ENCODE peak calls at places on chromosomes 13 and 19, in ten cellular contexts. One of them, this sample, is unnamed.
A peak's percentile ranks its signal among the peaks of the same experiment; 100 is the strongest.

GRCh38 chr13:77359171-77359570 is 32.3 kb upstream of the MYCBP2 start:
- DNase-seq in breast epithelium: no peak
- DNase-seq in IMR-90: peak; percentile 1
- DNase-seq in esophagus squamous epithelium: no peak
- DNase-seq in neural progenitor cell: no peak
- DNase-seq in ascending aorta: no peak
- DNase-seq in heart left ventricle: no peak
- DNase-seq in tibial artery: no peak
- DNase-seq in PC-3: peak; percentile 14
- DNase-seq in fibroblast of mammary gland: no peak
- DNase-seq in this sample: no peak

GRCh38 chr19:32357720-32358119 is 12.3 kb downstream of the ZNF507 start:
- DNase-seq in breast epithelium: no peak
- DNase-seq in heart left ventricle: no peak
- DNase-seq in tibial artery: no peak
- DNase-seq in neural progenitor cell: no peak
- DNase-seq in fibroblast of mammary gland: peak; percentile 23
- DNase-seq in esophagus squamous epithelium: no peak
- DNase-seq in IMR-90: no peak
- DNase-seq in ascending aorta: no peak
- DNase-seq in PC-3: peak; percentile 36
- DNase-seq in this sample: no peak

GRCh38 chr13:94988654-94989053 is 276.3 kb upstream of the SOX21 start:
- DNase-seq in tibial artery: no peak
- DNase-seq in neural progenitor cell: peak; percentile 40
- DNase-seq in ascending aorta: no peak
- DNase-seq in IMR-90: no peak
- DNase-seq in breast epithelium: no peak
- DNase-seq in heart left ventricle: no peak
- DNase-seq in fibroblast of mammary gland: no peak
- DNase-seq in esophagus squamous epithelium: no peak
- DNase-seq in PC-3: no peak
- DNase-seq in this sample: no peak

GRCh38 chr19:14544977-14545715 is 15.8 kb downstream of the TECR start:
- DNase-seq in esophagus squamous epithelium: no peak
- DNase-seq in ascending aorta: no peak
- DNase-seq in breast epithelium: no peak
- DNase-seq in heart left ventricle: peak; percentile 65
- DNase-seq in PC-3: no peak
- DNase-seq in tibial artery: no peak
- DNase-seq in IMR-90: no peak
- DNase-seq in neural progenitor cell: no peak
- DNase-seq in fibroblast of mammary gland: no peak
- DNase-seq in this sample: no peak

GRCh38 chr13:39892731-39893293 is 237.3 kb downstream of the COG6 start:
- DNase-seq in heart left ventricle: peak; percentile 58
- DNase-seq in IMR-90: no peak
- DNase-seq in breast epithelium: no peak
- DNase-seq in tibial artery: no peak
- DNase-seq in fibroblast of mammary gland: peak; percentile 65
- DNase-seq in ascending aorta: no peak
- DNase-seq in PC-3: no peak
- DNase-seq in esophagus squamous epithelium: no peak
- DNase-seq in neural progenitor cell: no peak
- DNase-seq in this sample: no peak

GRCh38 chr19:17739121-17739875 is 12.0 kb upstream of the FCHO1 start:
- DNase-seq in esophagus squamous epithelium: no peak
- DNase-seq in ascending aorta: no peak
- DNase-seq in fibroblast of mammary gland: no peak
- DNase-seq in breast epithelium: no peak
- DNase-seq in neural progenitor cell: no peak
- DNase-seq in IMR-90: no peak
- DNase-seq in heart left ventricle: no peak
- DNase-seq in PC-3: no peak
- DNase-seq in tibial artery: no peak
- DNase-seq in this sample: no peak

GRCh38 chr19:7973883-7974282 is 30.4 kb upstream of the TIMM44 start:
- DNase-seq in fibroblast of mammary gland: no peak
- DNase-seq in neural progenitor cell: no peak
- DNase-seq in ascending aorta: no peak
- DNase-seq in tibial artery: no peak
- DNase-seq in breast epithelium: no peak
- DNase-seq in esophagus squamous epithelium: no peak
- DNase-seq in PC-3: no peak
- DNase-seq in IMR-90: no peak
- DNase-seq in heart left ventricle: peak; percentile 71
- DNase-seq in this sample: no peak

GRCh38 chr19:47609885-47610545 is 1.1 kb downstream of the BICRA start:
- DNase-seq in IMR-90: peak; percentile 26
- DNase-seq in breast epithelium: peak; percentile 29
- DNase-seq in heart left ventricle: peak; percentile 46
- DNase-seq in esophagus squamous epithelium: no peak
- DNase-seq in PC-3: peak; percentile 15
- DNase-seq in fibroblast of mammary gland: peak; percentile 50
- DNase-seq in ascending aorta: peak; percentile 74
- DNase-seq in neural progenitor cell: peak; percentile 84
- DNase-seq in tibial artery: peak; percentile 71
- DNase-seq in this sample: no peak

GRCh38 chr19:53394522-53394973 is 401 bp upstream of the ZNF765 start:
- DNase-seq in ascending aorta: peak; percentile 77
- DNase-seq in tibial artery: peak; percentile 72
- DNase-seq in fibroblast of mammary gland: peak; percentile 62
- DNase-seq in IMR-90: peak; percentile 61
- DNase-seq in esophagus squamous epithelium: no peak
- DNase-seq in PC-3: peak; percentile 63
- DNase-seq in heart left ventricle: peak; percentile 66
- DNase-seq in breast epithelium: peak; percentile 40
- DNase-seq in neural progenitor cell: peak; percentile 81
- DNase-seq in this sample: peak; percentile 24

GRCh38 chr13:23960566-23961156 is 63.4 kb upstream of the C1QTNF9B start:
- DNase-seq in breast epithelium: no peak
- DNase-seq in PC-3: peak; percentile 73
- DNase-seq in esophagus squamous epithelium: no peak
- DNase-seq in heart left ventricle: no peak
- DNase-seq in fibroblast of mammary gland: peak; percentile 59
- DNase-seq in tibial artery: no peak
- DNase-seq in IMR-90: peak; percentile 60
- DNase-seq in neural progenitor cell: peak; percentile 57
- DNase-seq in ascending aorta: no peak
- DNase-seq in this sample: no peak

GRCh38 chr19:9847087-9847671 is 12.1 kb downstream of the PIN1 start:
- DNase-seq in PC-3: peak; percentile 86
- DNase-seq in tibial artery: peak; percentile 78
- DNase-seq in neural progenitor cell: peak; percentile 56
- DNase-seq in IMR-90: peak; percentile 97
- DNase-seq in ascending aorta: peak; percentile 82
- DNase-seq in breast epithelium: no peak
- DNase-seq in esophagus squamous epithelium: no peak
- DNase-seq in heart left ventricle: no peak
- DNase-seq in fibroblast of mammary gland: peak; percentile 98
- DNase-seq in this sample: peak; percentile 38

GRCh38 chr13:62747152-62747551 is 1331.5 kb upstream of the PCDH20 start:
- DNase-seq in ascending aorta: no peak
- DNase-seq in tibial artery: no peak
- DNase-seq in neural progenitor cell: no peak
- DNase-seq in breast epithelium: no peak
- DNase-seq in esophagus squamous epithelium: no peak
- DNase-seq in PC-3: no peak
- DNase-seq in IMR-90: peak; percentile 13
- DNase-seq in heart left ventricle: no peak
- DNase-seq in fibroblast of mammary gland: peak; percentile 0
- DNase-seq in this sample: no peak

GRCh38 chr13:73141292-73141771 is 82.5 kb downstream of the KLF5 start:
- DNase-seq in esophagus squamous epithelium: no peak
- DNase-seq in tibial artery: no peak
- DNase-seq in neural progenitor cell: peak; percentile 13
- DNase-seq in IMR-90: peak; percentile 15
- DNase-seq in breast epithelium: no peak
- DNase-seq in PC-3: no peak
- DNase-seq in fibroblast of mammary gland: no peak
- DNase-seq in heart left ventricle: no peak
- DNase-seq in ascending aorta: no peak
- DNase-seq in this sample: no peak

GRCh38 chr19:11203194-11204075 is 6.1 kb upstream of the KANK2 start:
- DNase-seq in fibroblast of mammary gland: peak; percentile 87
- DNase-seq in neural progenitor cell: peak; percentile 79
- DNase-seq in ascending aorta: peak; percentile 95
- DNase-seq in breast epithelium: peak; percentile 81
- DNase-seq in IMR-90: peak; percentile 71
- DNase-seq in heart left ventricle: peak; percentile 82
- DNase-seq in PC-3: peak; percentile 79
- DNase-seq in esophagus squamous epithelium: no peak
- DNase-seq in tibial artery: peak; percentile 96
- DNase-seq in this sample: peak; percentile 63

GRCh38 chr13:27334774-27335490 is 64.3 kb downstream of the RASL11A start:
- DNase-seq in esophagus squamous epithelium: no peak
- DNase-seq in neural progenitor cell: no peak
- DNase-seq in fibroblast of mammary gland: peak; percentile 79
- DNase-seq in tibial artery: no peak
- DNase-seq in breast epithelium: no peak
- DNase-seq in PC-3: no peak
- DNase-seq in ascending aorta: no peak
- DNase-seq in IMR-90: peak; percentile 90
- DNase-seq in heart left ventricle: no peak
- DNase-seq in this sample: no peak
- TF ChIP-seq CTCF in esophagus squamous epithelium: no peak
- TF ChIP-seq CTCF in neural progenitor cell: no peak
- TF ChIP-seq CTCF in fibroblast of mammary gland: no peak
- TF ChIP-seq CTCF in tibial artery: no peak
- TF ChIP-seq CTCF in breast epithelium: no peak
- TF ChIP-seq CTCF in PC-3: no peak
- TF ChIP-seq CTCF in ascending aorta: no peak
- TF ChIP-seq CTCF in IMR-90: no peak
- TF ChIP-seq CTCF in heart left ventricle: no peak
- TF ChIP-seq CTCF in this sample: no peak

DNA sequence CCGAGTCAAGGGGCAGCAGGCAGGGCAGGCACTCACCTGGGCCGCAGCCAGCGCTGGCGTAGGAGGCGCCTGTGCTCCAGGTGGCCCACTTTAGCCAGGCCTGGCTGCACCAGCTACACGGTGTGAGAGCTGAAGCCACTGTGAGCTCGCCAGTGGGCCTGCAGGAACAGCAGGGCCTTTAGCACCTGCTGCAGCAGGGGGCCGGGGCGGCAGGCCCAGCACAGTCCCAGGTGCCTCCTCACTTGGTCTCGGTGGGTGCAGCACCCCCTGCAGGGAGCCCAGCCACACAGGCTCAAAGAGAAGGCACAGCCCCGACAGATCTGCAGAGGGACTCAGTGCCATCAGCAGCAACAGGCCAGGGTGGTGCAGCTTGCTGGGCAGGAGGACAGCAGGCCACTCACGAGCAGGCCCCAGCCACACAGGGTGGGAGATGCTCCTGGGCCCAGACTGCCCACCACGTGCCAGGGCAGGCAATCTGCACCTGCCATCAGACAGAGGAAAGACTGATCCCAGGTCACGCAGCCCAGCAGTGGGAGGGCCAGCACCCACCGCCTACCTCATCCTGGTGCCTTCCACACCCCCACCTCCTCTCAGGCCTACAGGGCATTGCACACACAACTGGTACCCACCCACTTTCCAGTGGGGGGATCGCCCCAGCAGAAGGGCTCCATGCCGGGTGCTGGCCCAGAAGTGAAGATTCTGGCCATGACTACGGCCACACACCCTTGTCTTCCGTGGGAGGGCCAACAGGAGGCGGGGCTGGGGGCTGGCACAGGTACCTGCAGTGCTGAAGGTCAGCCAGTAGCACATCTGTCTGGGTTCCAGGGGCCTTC is 15.8 kb downstream of the ARHGAP33 start:
- DNase-seq in PC-3: no peak
- DNase-seq in IMR-90: no peak
- DNase-seq in heart left ventricle: no peak
- DNase-seq in breast epithelium: no peak
- DNase-seq in neural progenitor cell: no peak
- DNase-seq in fibroblast of mammary gland: no peak
- DNase-seq in tibial artery: no peak
- DNase-seq in ascending aorta: peak; percentile 61
- DNase-seq in esophagus squamous epithelium: no peak
- DNase-seq in this sample: no peak
- TF ChIP-seq CTCF in PC-3: peak; percentile 20
- TF ChIP-seq CTCF in IMR-90: peak; percentile 7
- TF ChIP-seq CTCF in heart left ventricle: no peak
- TF ChIP-seq CTCF in breast epithelium: no peak
- TF ChIP-seq CTCF in neural progenitor cell: no peak
- TF ChIP-seq CTCF in fibroblast of mammary gland: peak; percentile 5
- TF ChIP-seq CTCF in tibial artery: no peak
- TF ChIP-seq CTCF in ascending aorta: no peak
- TF ChIP-seq CTCF in esophagus squamous epithelium: no peak
- TF ChIP-seq CTCF in this sample: no peak

GRCh38 chr13:75256922-75257321 is 225.0 kb downstream of the TBC1D4 start:
- DNase-seq in breast epithelium: no peak
- DNase-seq in heart left ventricle: no peak
- DNase-seq in esophagus squamous epithelium: no peak
- DNase-seq in PC-3: peak; percentile 84
- DNase-seq in IMR-90: no peak
- DNase-seq in tibial artery: no peak
- DNase-seq in neural progenitor cell: no peak
- DNase-seq in ascending aorta: no peak
- DNase-seq in fibroblast of mammary gland: no peak
- DNase-seq in this sample: no peak

GRCh38 chr13:75263741-75264407 is 218.1 kb downstream of the TBC1D4 start:
- DNase-seq in PC-3: peak; percentile 19
- DNase-seq in tibial artery: no peak
- DNase-seq in fibroblast of mammary gland: peak; percentile 68
- DNase-seq in neural progenitor cell: no peak
- DNase-seq in IMR-90: peak; percentile 28
- DNase-seq in esophagus squamous epithelium: no peak
- DNase-seq in heart left ventricle: no peak
- DNase-seq in breast epithelium: no peak
- DNase-seq in ascending aorta: no peak
- DNase-seq in this sample: no peak

GRCh38 chr13:75255653-75256052 is 226.3 kb downstream of the TBC1D4 start:
- DNase-seq in heart left ventricle: no peak
- DNase-seq in ascending aorta: no peak
- DNase-seq in esophagus squamous epithelium: no peak
- DNase-seq in breast epithelium: no peak
- DNase-seq in fibroblast of mammary gland: no peak
- DNase-seq in IMR-90: no peak
- DNase-seq in neural progenitor cell: no peak
- DNase-seq in PC-3: no peak
- DNase-seq in tibial artery: no peak
- DNase-seq in this sample: no peak

GRCh38 chr13:75255159-75255558 is 226.8 kb downstream of the TBC1D4 start:
- DNase-seq in PC-3: no peak
- DNase-seq in esophagus squamous epithelium: no peak
- DNase-seq in breast epithelium: no peak
- DNase-seq in fibroblast of mammary gland: no peak
- DNase-seq in ascending aorta: no peak
- DNase-seq in IMR-90: no peak
- DNase-seq in neural progenitor cell: no peak
- DNase-seq in tibial artery: no peak
- DNase-seq in heart left ventricle: no peak
- DNase-seq in this sample: no peak

GRCh38 chr13:75258159-75258782 is 223.7 kb downstream of the TBC1D4 start:
- DNase-seq in PC-3: peak; percentile 73
- DNase-seq in esophagus squamous epithelium: no peak
- DNase-seq in neural progenitor cell: peak; percentile 47
- DNase-seq in breast epithelium: no peak
- DNase-seq in tibial artery: no peak
- DNase-seq in IMR-90: peak; percentile 55
- DNase-seq in ascending aorta: no peak
- DNase-seq in heart left ventricle: no peak
- DNase-seq in fibroblast of mammary gland: peak; percentile 65
- DNase-seq in this sample: no peak
- TF ChIP-seq CTCF in PC-3: peak; percentile 75
- TF ChIP-seq CTCF in esophagus squamous epithelium: no peak
- TF ChIP-seq CTCF in neural progenitor cell: peak; percentile 77
- TF ChIP-seq CTCF in breast epithelium: no peak
- TF ChIP-seq CTCF in tibial artery: peak; percentile 57
- TF ChIP-seq CTCF in IMR-90: peak; percentile 81
- TF ChIP-seq CTCF in ascending aorta: peak; percentile 43
- TF ChIP-seq CTCF in heart left ventricle: peak; percentile 61
- TF ChIP-seq CTCF in fibroblast of mammary gland: peak; percentile 75
- TF ChIP-seq CTCF in this sample: no peak

GRCh38 chr13:41061075-41061913 is at the start of gene WBP4:
- DNase-seq in breast epithelium: peak; percentile 94
- DNase-seq in fibroblast of mammary gland: peak; percentile 94
- DNase-seq in esophagus squamous epithelium: peak; percentile 79
- DNase-seq in heart left ventricle: peak; percentile 96
- DNase-seq in neural progenitor cell: peak; percentile 97
- DNase-seq in PC-3: peak; percentile 88
- DNase-seq in ascending aorta: peak; percentile 96
- DNase-seq in IMR-90: peak; percentile 95
- DNase-seq in tibial artery: peak; percentile 97
- DNase-seq in this sample: peak; percentile 80
- TF ChIP-seq CTCF in breast epithelium: no peak
- TF ChIP-seq CTCF in fibroblast of mammary gland: peak; percentile 8
- TF ChIP-seq CTCF in esophagus squamous epithelium: peak; percentile 27
- TF ChIP-seq CTCF in heart left ventricle: peak; percentile 10
- TF ChIP-seq CTCF in neural progenitor cell: no peak
- TF ChIP-seq CTCF in PC-3: no peak
- TF ChIP-seq CTCF in ascending aorta: no peak
- TF ChIP-seq CTCF in IMR-90: peak; percentile 20
- TF ChIP-seq CTCF in tibial artery: peak; percentile 6
- TF ChIP-seq CTCF in this sample: no peak